ENCODE peak calls at places on chromosomes 1 and 21, in four cellular contexts. H is D341Med, F is NCI-H524 treated with DMSO at 0.1 percent for 48 hours, R is H54. U is an unnamed sample.

GRCh38 chr1:3465935-3466321 is 11.5 kb downstream of the ARHGEF16 start:
- DNase-seq in H (no peak), F (no peak), R (no peak), U (no peak)

GRCh38 chr21:38182370-38182985 is 74.3 kb upstream of the KCNJ15 start:
- DNase-seq in H (no peak), F (no peak), R (no peak), U (no peak)

GRCh38 chr1:9075023-9075422 is 5.6 kb upstream of the SLC2A5 start:
- DNase-seq in H (no peak), F (no peak), R (no peak), U (no peak)

GRCh38 chr1:110412576-110412975 is 5.1 kb upstream of the LAMTOR5 start:
- DNase-seq in H (peak), F (no peak), R (peak), U (peak)

GRCh38 chr1:39720094-39720999 is 18.3 kb upstream of the PPIE start:
- DNase-seq in H (peak), F (peak), R (no peak), U (peak)

GRCh38 chr1:12472798-12473551 is 145.0 kb downstream of the DHRS3 start:
- DNase-seq in H (no peak), F (no peak), R (no peak), U (no peak)

GRCh38 chr21:46139686-46140085 is 15.7 kb downstream of the FTCD start:
- DNase-seq in H (no peak), F (no peak), R (no peak), U (no peak)

GRCh38 chr1:112172294-112172882 is 182.9 kb upstream of the KCND3 start:
- DNase-seq in H (no peak), F (no peak), R (peak), U (peak)

GRCh38 chr1:11893907-11894251 is 32.3 kb downstream of the KIAA2013 start:
- DNase-seq in H (peak), F (no peak), R (peak), U (peak)

GRCh38 chr1:226325178-226325577 is 16.2 kb upstream of the LIN9 start:
- DNase-seq in H (no peak), F (no peak), R (peak), U (peak)

GRCh38 chr1:40383488-40384412 is 10.2 kb downstream of the SMAP2 start:
- DNase-seq in H (no peak), F (no peak), R (no peak), U (no peak)

GRCh38 chr1:212754715-212755114 is 36.9 kb downstream of the NSL1 start:
- DNase-seq in H (peak), F (no peak), R (no peak), U (no peak)

U was measured in A172.